ENCODE peak calls at places on chromosomes 6 and 20, in six cellular contexts. K, T, H, D, M and Z are unnamed samples.

GRCh38 chr6:6724319-6725119 is 136.0 kb downstream of the LY86 start:
- DNase-seq in K (no peak), T (peak; percentile 86), H (peak; percentile 92), D (peak; percentile 70), M (peak; percentile 63), Z (peak; percentile 82)

GRCh38 chr6:130962951-130963350 is 100.1 kb downstream of the EPB41L2 start:
- DNase-seq in K (no peak), T (no peak), H (no peak), D (no peak), M (no peak), Z (no peak)

GRCh38 chr6:13113376-13113775 is 215.0 kb downstream of the TBC1D7 start:
- DNase-seq in K (no peak), T (no peak), H (no peak), D (no peak), M (no peak), Z (no peak)

GRCh38 chr20:24969203-24970029 is 20.3 kb downstream of the CST7 start:
- DNase-seq in K (no peak), T (no peak), H (no peak), D (no peak), M (no peak), Z (no peak)

GRCh38 chr6:140988780-140989179 is 1143.9 kb upstream of the GJE1 start:
- DNase-seq in K (no peak), T (peak; percentile 9), H (no peak), D (no peak), M (no peak), Z (no peak)

GRCh38 chr20:51910202-51911050 is 108.1 kb upstream of the SALL4 start:
- DNase-seq in K (no peak), T (peak; percentile 27), H (no peak), D (no peak), M (peak; percentile 32), Z (no peak)

GRCh38 chr6:131979515-131980337 is 28.6 kb upstream of the CCN2 start:
- DNase-seq in K (no peak), T (peak; percentile 89), H (no peak), D (no peak), M (no peak), Z (no peak)

GRCh38 chr6:157941101-157941863 is 40.4 kb upstream of the SYNJ2 start:
- DNase-seq in K (no peak), T (no peak), H (no peak), D (no peak), M (no peak), Z (no peak)

GRCh38 chr20:1267809-1268374 is 1.8 kb downstream of the SNPH start:
- DNase-seq in K (no peak), T (no peak), H (no peak), D (no peak), M (no peak), Z (no peak)

GRCh38 chr20:1267161-1267560 is 1.1 kb downstream of the SNPH start:
- DNase-seq in K (no peak), T (no peak), H (no peak), D (no peak), M (no peak), Z (no peak)

GRCh38 chr20:1265916-1266166 is 253 bp upstream of the SNPH start:
- DNase-seq in K (no peak), T (no peak), H (no peak), D (no peak), M (no peak), Z (no peak)

GRCh38 chr20:1265226-1265915 is 723 bp upstream of the SNPH start:
- DNase-seq in K (no peak), T (no peak), H (no peak), D (no peak), M (no peak), Z (no peak)

DNA sequence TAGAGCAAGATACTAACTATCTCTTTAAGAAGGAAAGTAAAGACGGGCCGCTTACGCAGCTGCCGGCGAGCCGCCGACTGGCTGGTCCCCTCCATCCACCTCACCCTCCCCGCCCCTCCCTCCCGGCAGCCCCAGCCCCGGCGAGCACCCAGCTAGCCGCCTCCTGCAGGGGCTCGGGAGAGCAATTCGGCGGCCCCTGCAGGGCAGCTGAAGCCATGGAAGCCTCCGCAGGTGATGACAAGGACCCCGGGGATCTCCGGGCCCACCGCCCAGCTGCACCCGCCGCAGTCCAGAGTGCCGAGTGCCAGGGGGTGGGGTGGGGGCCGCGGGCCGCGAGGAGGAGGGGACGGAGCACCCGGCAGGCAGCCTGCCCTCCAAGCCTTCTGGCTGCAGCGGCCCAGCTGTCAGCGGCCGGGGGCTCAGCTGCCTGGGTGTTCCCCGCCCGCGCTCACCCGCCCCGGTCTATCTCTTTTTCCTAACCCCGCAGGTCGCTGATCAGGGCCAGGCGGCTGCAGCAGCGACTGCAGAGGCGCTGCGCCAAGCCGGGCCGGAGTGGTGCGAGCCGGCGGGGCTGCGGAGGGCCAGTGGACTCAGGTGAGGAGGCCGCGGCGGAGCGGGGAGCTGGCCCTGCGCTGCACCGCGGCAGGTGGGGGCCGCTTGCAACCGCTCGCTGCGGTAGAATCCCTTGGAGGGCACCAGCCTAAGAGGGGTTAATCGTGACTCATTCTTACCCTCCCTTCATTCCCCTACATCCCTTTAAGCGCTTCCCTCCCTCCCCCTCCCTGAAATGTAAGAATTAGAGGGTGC is at the start of gene SNPH:
- DNase-seq in K (no peak), T (peak; percentile 82), H (peak; percentile 81), D (peak; percentile 45), M (peak; percentile 34), Z (no peak)
- TF ChIP-seq CTCF in K (no peak), T (no peak), H (no peak), D (no peak), M (no peak), Z (no peak)

DNA sequence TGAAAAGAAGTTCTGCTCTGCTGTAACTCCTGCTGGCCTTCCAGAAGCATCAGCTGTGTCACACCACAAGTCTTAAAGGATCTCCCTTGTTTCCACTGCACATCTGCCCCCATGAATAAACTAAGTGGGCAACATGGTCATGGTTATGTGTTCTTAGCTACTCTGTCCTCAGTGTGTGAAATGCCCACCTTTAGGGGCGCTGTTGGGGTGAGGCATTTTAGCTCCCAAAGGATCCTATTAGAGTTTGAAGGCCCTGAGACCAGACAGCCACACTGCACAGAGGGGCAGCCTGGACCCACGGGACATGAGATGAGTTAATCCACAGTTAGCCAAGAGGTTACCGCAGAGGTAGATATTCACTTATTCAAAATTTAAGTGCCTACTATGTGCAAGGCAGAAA is 294.3 kb upstream of the QKI start:
- DNase-seq in K (no peak), T (no peak), H (no peak), D (no peak), M (no peak), Z (no peak)
- TF ChIP-seq CTCF in K (no peak), T (no peak), H (no peak), D (no peak), M (no peak), Z (no peak)

GRCh38 chr6:113560908-113561307 is 296.2 kb upstream of the MARCKS start:
- DNase-seq in K (no peak), T (peak; percentile 68), H (no peak), D (no peak), M (no peak), Z (no peak)

GRCh38 chr6:113560376-113560775 is 296.8 kb upstream of the MARCKS start:
- DNase-seq in K (no peak), T (no peak), H (no peak), D (no peak), M (no peak), Z (no peak)

GRCh38 chr6:113565306-113565705 is 291.8 kb upstream of the MARCKS start:
- DNase-seq in K (no peak), T (no peak), H (no peak), D (no peak), M (no peak), Z (no peak)

GRCh38 chr6:113562248-113562647 is 294.9 kb upstream of the MARCKS start:
- DNase-seq in K (no peak), T (no peak), H (no peak), D (no peak), M (no peak), Z (no peak)

GRCh38 chr6:113564401-113565161 is 292.6 kb upstream of the MARCKS start:
- DNase-seq in K (peak; percentile 39), T (peak; percentile 98), H (peak; percentile 97), D (peak; percentile 54), M (peak; percentile 52), Z (peak; percentile 72)
- TF ChIP-seq CTCF in K (no peak), T (peak; percentile 6), H (peak; percentile 11), D (no peak), M (no peak), Z (peak; percentile 53)

GRCh38 chr20:22180244-22180643 is 404.1 kb downstream of the FOXA2 start:
- DNase-seq in K (no peak), T (no peak), H (no peak), D (peak; percentile 16), M (no peak), Z (no peak)
- TF ChIP-seq CTCF in K (no peak), T (no peak), H (peak; percentile 41), D (peak; percentile 48), M (no peak), Z (peak; percentile 61)

GRCh38 chr6:106084106-106084963 is 1.8 kb upstream of the PRDM1 start:
- DNase-seq in K (no peak), T (peak; percentile 71), H (peak; percentile 91), D (no peak), M (no peak), Z (no peak)

GRCh38 chr6:106083618-106084017 is 2.5 kb upstream of the PRDM1 start:
- DNase-seq in K (no peak), T (no peak), H (no peak), D (no peak), M (no peak), Z (no peak)

GRCh38 chr6:106081715-106082114 is 4.4 kb upstream of the PRDM1 start:
- DNase-seq in K (no peak), T (no peak), H (no peak), D (no peak), M (no peak), Z (no peak)

GRCh38 chr6:106084973-106085686 is 1.0 kb upstream of the PRDM1 start:
- DNase-seq in K (no peak), T (no peak), H (peak; percentile 64), D (no peak), M (no peak), Z (no peak)

GRCh38 chr6:106082735-106083398 is 3.3 kb upstream of the PRDM1 start:
- DNase-seq in K (no peak), T (no peak), H (no peak), D (no peak), M (no peak), Z (no peak)
- TF ChIP-seq CTCF in K (no peak), T (no peak), H (no peak), D (no peak), M (no peak), Z (no peak)